ENCODE peak calls at places on chromosomes 2 and 18, in four cellular contexts. A is psoas muscle, N is K562, M is HCT116. L is an unnamed sample.

GRCh38 chr18:48904086-48904485 is 46.7 kb downstream of the SMAD7 start:
- DNase-seq in M (no peak), N (no peak), A (no peak), L (no peak)

GRCh38 chr18:36702398-36703010 is 126.3 kb downstream of the TPGS2 start:
- DNase-seq in N (no peak), A (peak), M (no peak), L (no peak)

GRCh38 chr2:18084376-18084775 is 205.9 kb downstream of the KCNS3 start:
- DNase-seq in A (no peak), N (no peak), M (no peak), L (no peak)

GRCh38 chr2:145253492-145253891 is 733.6 kb upstream of the ZEB2 start:
- DNase-seq in M (no peak), N (no peak), A (no peak), L (no peak)

GRCh38 chr18:74540689-74541421 is 6.6 kb downstream of the CNDP1 start:
- DNase-seq in M (no peak), N (no peak), A (no peak), L (no peak)

GRCh38 chr2:11588228-11589110 is 54.6 kb downstream of the GREB1 start:
- DNase-seq in A (no peak), N (no peak), M (no peak), L (peak)

GRCh38 chr2:151481744-151482143 is 72.0 kb downstream of the RIF1 start:
- DNase-seq in N (no peak), A (no peak), M (no peak), L (no peak)

GRCh38 chr18:72935744-72936143 is 68.0 kb upstream of the NETO1 start:
- DNase-seq in M (no peak), A (no peak), N (no peak), L (no peak)

GRCh38 chr2:223040527-223040926 is 11.5 kb upstream of the KCNE4 start:
- DNase-seq in M (no peak), A (no peak), N (no peak), L (no peak)

GRCh38 chr2:147082850-147083522 is 761.8 kb upstream of the ACVR2A start:
- DNase-seq in M (peak), A (no peak), N (peak), L (peak)

GRCh38 chr18:33372442-33372841 is 68.1 kb downstream of the CCDC178 start:
- DNase-seq in M (no peak), N (no peak), A (no peak), L (no peak)

GRCh38 chr18:55380574-55380973 is 207.4 kb downstream of the TCF4 start:
- DNase-seq in A (no peak), N (no peak), M (no peak), L (no peak)

GRCh38 chr2:127175821-127176354 is 44.2 kb downstream of the CYP27C1 start:
- DNase-seq in M (no peak), N (no peak), A (no peak), L (no peak)

GRCh38 chr2:72562451-72563153 is 263.2 kb downstream of the EXOC6B start:
- DNase-seq in M (no peak), A (no peak), N (no peak), L (no peak)

GRCh38 chr18:66682855-66683322 is 79.0 kb upstream of the CDH19 start:
- DNase-seq in A (no peak), M (no peak), N (no peak), L (no peak)

GRCh38 chr2:208820289-208820688 is 413.7 kb downstream of the PTH2R start:
- DNase-seq in M (peak), A (no peak), N (no peak), L (no peak)

GRCh38 chr18:63260075-63260754 is 59.4 kb downstream of the BCL2 start:
- DNase-seq in M (no peak), A (no peak), N (no peak), L (no peak)

GRCh38 chr18:6681331-6681875 is 48.1 kb upstream of the ARHGAP28 start:
- DNase-seq in M (no peak), N (no peak), A (no peak), L (no peak)

GRCh38 chr2:67848551-67848950 is 214.3 kb downstream of the C1D start:
- DNase-seq in A (no peak), N (no peak), M (no peak), L (no peak)

GRCh38 chr2:67846341-67847070 is 216.3 kb downstream of the C1D start:
- DNase-seq in N (peak), A (peak), M (peak), L (peak)

GRCh38 chr2:67844024-67844540 is 218.7 kb downstream of the C1D start:
- DNase-seq in A (no peak), M (no peak), N (no peak), L (no peak)

GRCh38 chr2:67842375-67842959 is 220.3 kb downstream of the C1D start:
- DNase-seq in A (no peak), N (no peak), M (no peak), L (no peak)

DNA sequence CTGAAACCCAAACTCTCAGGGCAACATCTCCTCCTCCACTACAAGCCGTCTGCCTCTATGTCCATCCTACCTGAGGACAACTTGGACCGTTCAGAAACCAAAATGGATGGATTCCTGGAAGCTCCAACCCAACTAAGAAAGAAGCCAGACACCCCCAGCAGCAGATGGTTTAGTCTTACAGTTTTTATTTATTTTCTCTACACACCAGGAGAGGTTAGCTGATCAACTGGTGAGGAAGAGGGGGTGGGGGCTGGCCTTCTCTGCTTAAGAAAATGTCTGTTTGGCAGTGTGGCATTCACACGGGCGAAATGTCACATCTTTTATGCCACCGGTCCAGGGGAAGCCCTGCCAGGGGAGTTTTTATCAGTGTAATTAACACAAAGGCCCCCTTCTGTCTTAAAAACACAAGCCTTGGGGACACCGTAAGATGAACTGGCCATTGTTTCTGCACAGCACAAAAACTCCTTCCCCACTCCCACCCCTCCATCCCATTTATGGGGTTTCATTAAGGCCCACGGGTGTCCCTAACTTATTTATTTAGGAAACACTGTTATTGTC is 217.2 kb downstream of the C1D start:
- DNase-seq in N (no peak), A (no peak), M (no peak), L (no peak)
- H3K4me3 ChIP-seq in N (no peak), A (no peak), M (no peak), L (no peak)

DNA sequence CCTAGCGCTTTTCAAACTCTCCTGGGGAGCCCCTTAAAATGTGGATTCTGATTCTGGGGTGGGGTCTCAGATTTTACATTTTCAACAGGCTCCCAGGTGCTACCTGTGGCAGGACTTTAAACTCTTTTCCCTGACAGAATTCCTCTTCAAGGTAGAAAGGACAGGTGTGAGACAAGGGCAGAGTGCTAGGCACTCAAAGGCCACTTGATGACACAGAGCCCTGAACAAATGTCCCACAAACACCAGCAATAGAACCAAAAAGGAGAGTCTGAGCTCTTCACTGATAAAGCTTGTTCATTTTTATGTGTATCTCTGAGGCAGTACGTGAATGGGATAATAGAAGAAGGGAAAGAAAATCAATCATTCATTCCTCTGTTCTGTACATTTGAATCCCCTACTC is 77.7 kb upstream of the PELI1 start:
- DNase-seq in M (no peak), A (no peak), N (no peak), L (no peak)
- H3K27ac ChIP-seq in M (no peak), A (no peak), N (no peak), L (no peak)

GRCh38 chr18:77065221-77065981 is 67.2 kb downstream of the MBP start:
- DNase-seq in M (peak), N (no peak), A (peak), L (no peak)
- H3K4me3 ChIP-seq in M (no peak), N (no peak), A (no peak), L (no peak)

GRCh38 chr2:96073170-96073775 is 38.6 kb upstream of the GPAT2 start:
- DNase-seq in N (no peak), A (no peak), M (no peak), L (no peak)
- H3K27ac ChIP-seq in N (no peak), A (no peak), M (no peak), L (no peak)

GRCh38 chr2:157444643-157445040 is 753 bp upstream of the CYTIP start:
- DNase-seq in M (no peak), N (no peak), A (no peak), L (no peak)
- H3K4me3 ChIP-seq in M (no peak), N (no peak), A (no peak), L (no peak)

DNA sequence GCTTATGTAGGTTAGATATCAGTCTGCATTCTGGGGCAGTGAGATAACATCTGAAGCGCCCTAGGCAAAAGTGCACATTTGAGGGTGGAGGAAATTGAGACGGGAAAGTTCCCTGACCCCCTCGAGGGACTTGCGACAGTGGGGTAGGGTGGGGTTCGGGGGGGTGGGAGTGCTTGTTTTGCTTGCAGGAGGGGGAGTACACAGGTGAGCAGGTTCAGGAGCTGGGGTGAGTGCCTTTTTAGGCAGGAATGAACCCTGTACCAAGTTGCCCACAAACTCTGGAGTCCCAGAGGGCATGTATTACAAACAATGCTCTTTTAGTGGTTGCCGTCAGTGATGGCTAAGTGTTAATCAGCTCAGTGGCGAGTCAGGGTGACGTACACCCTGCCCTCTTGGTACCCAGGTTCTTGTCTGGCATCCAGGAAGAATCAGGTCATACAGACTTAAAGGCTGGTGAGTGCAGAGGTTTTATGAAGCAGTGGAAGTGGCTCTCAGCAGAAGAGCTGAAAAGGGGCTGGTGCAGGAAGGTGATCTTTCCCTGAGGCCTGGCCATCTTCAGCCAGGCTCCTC is 31.7 kb downstream of the CREG2 start:
- DNase-seq in A (no peak), M (no peak), N (no peak), L (no peak)
- H3K27ac ChIP-seq in A (no peak), M (no peak), N (no peak), L (no peak)

GRCh38 chr2:64133828-64134227 is 10.4 kb downstream of the PELI1 start:
- DNase-seq in A (no peak), M (no peak), N (no peak), L (no peak)

GRCh38 chr2:64127119-64127518 is 17.1 kb downstream of the PELI1 start:
- DNase-seq in M (no peak), N (no peak), A (no peak), L (no peak)

GRCh38 chr2:64128943-64129391 is 15.3 kb downstream of the PELI1 start:
- DNase-seq in N (no peak), M (no peak), A (no peak), L (no peak)

GRCh38 chr2:64133354-64133753 is 10.9 kb downstream of the PELI1 start:
- DNase-seq in N (no peak), A (no peak), M (no peak), L (no peak)

GRCh38 chr2:64130333-64130732 is 13.9 kb downstream of the PELI1 start:
- DNase-seq in M (no peak), A (no peak), N (no peak), L (no peak)
- H3K4me3 ChIP-seq in M (no peak), A (no peak), N (no peak), L (no peak)

DNA sequence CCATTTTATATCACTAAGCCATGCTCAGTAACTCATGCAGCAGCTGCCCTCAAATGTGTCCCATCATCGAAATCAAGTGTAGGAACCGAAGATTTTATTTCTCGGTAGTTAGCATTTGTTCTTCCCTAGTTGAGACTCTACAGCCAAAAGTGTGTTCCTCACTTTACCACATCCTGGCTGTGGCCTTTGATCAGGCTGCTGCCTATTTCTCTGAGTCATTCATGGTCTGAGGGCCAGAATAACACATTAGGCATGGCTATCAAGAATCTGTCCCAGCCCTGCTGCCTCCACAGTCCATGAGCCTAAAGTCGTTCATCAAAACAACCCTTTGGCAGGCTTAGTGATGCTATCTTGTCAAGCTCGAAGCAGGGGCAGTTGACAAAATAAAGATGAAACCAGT is 300.1 kb downstream of the TDRD15 start:
- DNase-seq in M (no peak), N (no peak), A (no peak), L (no peak)
- H3K27ac ChIP-seq in M (no peak), N (no peak), A (no peak), L (no peak)